ENCODE peak calls at places on chromosomes 2 and 18, in six cellular contexts. One of them, this sample, is unnamed.

GRCh38 chr2:158072361-158072760 is 29.3 kb upstream of the UPP2 start:
- ATAC-seq in K562: no peak
- ATAC-seq in upper lobe of left lung: no peak
- ATAC-seq in CD8-positive, alpha-beta T cell: no peak
- ATAC-seq in A549: no peak
- ATAC-seq in heart right ventricle: no peak
- ATAC-seq in this sample: no peak

GRCh38 chr18:72762505-72763122 is 105.2 kb downstream of the NETO1 start:
- ATAC-seq in K562: peak; percentile 34
- ATAC-seq in A549: peak; percentile 50
- ATAC-seq in heart right ventricle: no peak
- ATAC-seq in upper lobe of left lung: peak; percentile 60
- ATAC-seq in CD8-positive, alpha-beta T cell: no peak
- ATAC-seq in this sample: no peak

GRCh38 chr18:76547306-76547705 is 52.3 kb upstream of the ZNF516 start:
- ATAC-seq in K562: no peak
- ATAC-seq in A549: no peak
- ATAC-seq in CD8-positive, alpha-beta T cell: no peak
- ATAC-seq in heart right ventricle: no peak
- ATAC-seq in upper lobe of left lung: no peak
- ATAC-seq in this sample: no peak

GRCh38 chr2:224072541-224073188 is 33.6 kb upstream of the SERPINE2 start:
- ATAC-seq in upper lobe of left lung: peak; percentile 88
- ATAC-seq in heart right ventricle: peak; percentile 85
- ATAC-seq in CD8-positive, alpha-beta T cell: no peak
- ATAC-seq in A549: no peak
- ATAC-seq in K562: no peak
- ATAC-seq in this sample: peak; percentile 86

GRCh38 chr18:50099725-50100414 is 95.1 kb downstream of the MYO5B start:
- ATAC-seq in K562: no peak
- ATAC-seq in A549: no peak
- ATAC-seq in heart right ventricle: no peak
- ATAC-seq in CD8-positive, alpha-beta T cell: no peak
- ATAC-seq in upper lobe of left lung: peak; percentile 46
- ATAC-seq in this sample: peak; percentile 30

GRCh38 chr2:64989982-64990614 is 899 bp downstream of the SLC1A4 start:
- ATAC-seq in heart right ventricle: no peak
- ATAC-seq in A549: no peak
- ATAC-seq in upper lobe of left lung: no peak
- ATAC-seq in CD8-positive, alpha-beta T cell: no peak
- ATAC-seq in K562: peak; percentile 11
- ATAC-seq in this sample: no peak

GRCh38 chr18:72235422-72235821 is 308.7 kb downstream of the CBLN2 start:
- ATAC-seq in CD8-positive, alpha-beta T cell: no peak
- ATAC-seq in upper lobe of left lung: no peak
- ATAC-seq in heart right ventricle: no peak
- ATAC-seq in K562: no peak
- ATAC-seq in A549: no peak
- ATAC-seq in this sample: no peak

GRCh38 chr2:161090401-161090800 is 69.8 kb upstream of the TANK start:
- ATAC-seq in CD8-positive, alpha-beta T cell: peak; percentile 69
- ATAC-seq in upper lobe of left lung: peak; percentile 39
- ATAC-seq in A549: no peak
- ATAC-seq in K562: no peak
- ATAC-seq in heart right ventricle: no peak
- ATAC-seq in this sample: no peak

DNA sequence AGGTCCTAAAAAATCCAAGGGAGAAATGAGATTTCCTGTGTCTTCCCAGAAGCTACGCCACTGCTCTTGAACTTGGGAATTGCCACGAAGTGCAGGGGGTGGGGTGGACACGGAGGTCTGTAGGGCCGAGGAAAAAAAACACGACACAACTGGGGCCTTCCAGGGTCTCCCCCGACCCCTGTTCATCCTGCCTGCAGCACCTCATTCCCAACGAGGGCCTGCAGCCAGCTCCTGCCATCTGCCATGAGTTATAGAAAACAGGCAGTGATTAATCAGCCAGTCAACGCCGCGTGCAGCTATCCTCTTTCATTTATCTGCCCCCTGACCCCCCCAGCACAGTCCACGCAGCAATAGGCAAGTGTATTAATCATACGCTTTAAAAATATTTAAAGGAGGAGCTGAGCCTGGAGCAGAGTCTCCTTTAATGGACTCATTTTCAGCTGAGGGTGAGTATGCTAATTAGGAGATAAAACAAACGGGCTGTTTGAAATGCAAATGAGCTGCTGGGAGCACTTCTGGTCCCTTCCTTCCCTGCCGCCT is 209.9 kb downstream of the TFCP2L1 start:
- ATAC-seq in CD8-positive, alpha-beta T cell: no peak
- ATAC-seq in A549: peak; percentile 51
- ATAC-seq in K562: peak; percentile 87
- ATAC-seq in heart right ventricle: peak; percentile 57
- ATAC-seq in upper lobe of left lung: peak; percentile 5
- ATAC-seq in this sample: peak; percentile 59
- H3K4me3 ChIP-seq in CD8-positive, alpha-beta T cell: no peak overlapping the region
- H3K4me3 ChIP-seq in A549: peak overlapping the region; percentile 34
- H3K4me3 ChIP-seq in K562: no peak overlapping the region
- H3K4me3 ChIP-seq in heart right ventricle: no peak overlapping the region
- H3K4me3 ChIP-seq in upper lobe of left lung: no peak overlapping the region
- H3K4me3 ChIP-seq in this sample: peak overlapping the region; percentile 28

DNA sequence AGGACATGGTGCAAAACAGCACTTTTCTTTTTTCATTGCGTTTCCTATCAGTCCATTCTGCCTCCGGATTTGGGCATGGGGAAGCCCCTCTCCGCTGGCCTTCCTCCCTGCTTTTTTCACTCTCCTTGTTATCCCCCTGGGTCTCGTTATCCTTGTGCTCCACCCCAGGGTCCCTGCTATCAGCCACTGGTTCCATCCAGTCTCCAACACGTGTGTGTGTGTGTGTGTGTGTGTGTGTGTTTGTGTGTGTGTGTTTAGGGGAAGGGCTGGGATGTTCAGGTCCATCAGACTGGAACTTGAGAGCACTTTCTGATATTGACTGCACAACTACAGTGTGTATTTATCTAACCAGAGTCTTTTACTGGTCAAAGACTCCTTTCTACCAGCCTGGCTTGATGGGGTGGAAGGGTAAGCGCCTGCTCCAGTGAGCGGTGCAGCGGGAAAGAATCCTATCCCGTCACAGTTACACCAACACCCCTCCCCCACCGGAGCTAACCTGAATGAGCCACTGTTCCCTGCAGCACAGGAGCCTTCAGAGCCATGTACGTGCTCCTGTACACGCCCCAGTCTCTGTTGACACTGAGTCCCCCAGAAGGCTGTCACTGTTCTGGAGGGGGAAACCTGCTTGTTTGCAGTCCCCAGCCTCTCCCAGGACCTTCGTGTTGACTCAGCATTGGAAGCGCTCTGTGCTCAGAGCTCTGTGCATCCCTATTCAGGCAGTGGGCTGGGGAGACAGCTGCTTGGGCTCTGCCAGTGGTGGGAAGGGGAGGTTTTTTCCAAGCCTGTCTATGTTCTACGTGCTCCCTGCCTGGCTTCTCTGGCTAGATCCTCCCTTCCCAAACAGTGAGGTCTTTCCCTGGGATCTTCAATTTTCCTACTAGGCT is 4.6 kb downstream of the INHA start:
- ATAC-seq in heart right ventricle: no peak
- ATAC-seq in K562: peak; percentile 54
- ATAC-seq in CD8-positive, alpha-beta T cell: no peak
- ATAC-seq in upper lobe of left lung: no peak
- ATAC-seq in A549: peak; percentile 27
- ATAC-seq in this sample: no peak
- H3K4me3 ChIP-seq in heart right ventricle: no peak overlapping the region
- H3K4me3 ChIP-seq in K562: no peak overlapping the region
- H3K4me3 ChIP-seq in CD8-positive, alpha-beta T cell: no peak overlapping the region
- H3K4me3 ChIP-seq in upper lobe of left lung: no peak overlapping the region
- H3K4me3 ChIP-seq in A549: no peak overlapping the region
- H3K4me3 ChIP-seq in this sample: no peak overlapping the region

GRCh38 chr2:107529146-107529545 is 297.5 kb upstream of the RGPD4 start:
- ATAC-seq in K562: no peak
- ATAC-seq in heart right ventricle: no peak
- ATAC-seq in CD8-positive, alpha-beta T cell: no peak
- ATAC-seq in upper lobe of left lung: peak; percentile 78
- ATAC-seq in A549: peak; percentile 19
- ATAC-seq in this sample: no peak
- H3K4me3 ChIP-seq in K562: no peak overlapping the region
- H3K4me3 ChIP-seq in heart right ventricle: no peak overlapping the region
- H3K4me3 ChIP-seq in CD8-positive, alpha-beta T cell: no peak overlapping the region
- H3K4me3 ChIP-seq in upper lobe of left lung: no peak overlapping the region
- H3K4me3 ChIP-seq in A549: no peak overlapping the region
- H3K4me3 ChIP-seq in this sample: no peak overlapping the region

DNA sequence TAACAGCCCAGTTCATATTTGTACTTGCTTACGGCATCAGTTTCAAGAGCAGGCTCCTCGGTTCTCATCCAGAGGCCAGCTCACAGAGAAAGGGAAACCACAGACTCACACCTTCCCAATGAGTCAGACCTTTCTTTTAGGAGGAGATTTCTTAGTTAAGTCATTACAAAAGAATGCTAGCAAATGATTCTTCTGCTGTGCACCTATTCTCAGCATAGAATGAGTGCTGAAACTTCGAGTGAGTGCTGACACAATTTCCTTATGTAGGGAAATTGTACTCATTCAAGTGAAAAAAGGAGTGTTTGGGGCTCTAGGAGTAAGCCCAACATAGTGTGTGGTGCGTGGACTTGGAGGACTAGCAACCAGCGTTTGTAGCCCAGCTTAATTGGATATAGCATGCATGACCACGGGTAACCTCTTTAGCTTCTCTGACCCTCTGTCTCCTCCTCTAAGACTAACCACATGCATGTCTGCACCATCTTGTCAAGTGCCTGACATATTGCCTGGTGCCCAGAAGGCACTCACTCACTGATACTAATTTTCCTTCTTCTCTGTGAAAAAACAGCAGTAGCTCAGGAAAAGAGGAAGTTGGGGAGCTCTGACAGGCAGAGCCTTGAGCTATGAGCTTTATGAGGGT is 87.0 kb downstream of the ALPK2 start:
- ATAC-seq in heart right ventricle: no peak
- ATAC-seq in K562: no peak
- ATAC-seq in upper lobe of left lung: peak; percentile 60
- ATAC-seq in A549: peak; percentile 78
- ATAC-seq in CD8-positive, alpha-beta T cell: peak; percentile 82
- ATAC-seq in this sample: no peak
- H3K4me3 ChIP-seq in heart right ventricle: no peak overlapping the region
- H3K4me3 ChIP-seq in K562: no peak overlapping the region
- H3K4me3 ChIP-seq in upper lobe of left lung: no peak overlapping the region
- H3K4me3 ChIP-seq in A549: no peak overlapping the region
- H3K4me3 ChIP-seq in CD8-positive, alpha-beta T cell: no peak overlapping the region
- H3K4me3 ChIP-seq in this sample: no peak overlapping the region

GRCh38 chr18:31042068-31042390 is 513 bp downstream of the DSC3 start:
- ATAC-seq in CD8-positive, alpha-beta T cell: no peak
- ATAC-seq in K562: no peak
- ATAC-seq in A549: no peak
- ATAC-seq in upper lobe of left lung: peak; percentile 24
- ATAC-seq in heart right ventricle: no peak
- ATAC-seq in this sample: no peak
- H3K4me3 ChIP-seq in CD8-positive, alpha-beta T cell: no peak overlapping the region
- H3K4me3 ChIP-seq in K562: no peak overlapping the region
- H3K4me3 ChIP-seq in A549: peak overlapping the region; percentile 45
- H3K4me3 ChIP-seq in upper lobe of left lung: no peak overlapping the region
- H3K4me3 ChIP-seq in heart right ventricle: peak overlapping the region; percentile 38
- H3K4me3 ChIP-seq in this sample: no peak overlapping the region